ENCODE peak calls at places on chromosome 3, in eight cellular contexts. K is activated effector memory CD4-positive, alpha-beta T cell treated with Interleukin-2 at 50 U/mL for 16 hours; B is Right ventricle myocardium superior; D is NCI-H1694; O is GM12865; A is Kasumi-1; S is T47D; W is NCI-H460. T is an unnamed sample.

GRCh38 chr3:57966823-57967222 is 41.4 kb upstream of the FLNB start:
- DNase-seq in D (no peak), A (no peak), K (no peak), O (no peak), B (peak), S (no peak), W (no peak), T (no peak)

GRCh38 chr3:49900491-49901153 is 3.1 kb downstream of the MST1R start:
- DNase-seq in S (peak), A (no peak), O (no peak), B (peak), D (no peak), K (no peak), W (peak), T (peak)

GRCh38 chr3:122322095-122323075 is 2.7 kb upstream of the CSTA start:
- DNase-seq in K (no peak), A (no peak), W (no peak), B (no peak), O (peak), S (no peak), D (no peak), T (no peak)

GRCh38 chr3:157066335-157067071 is 93.4 kb downstream of the CCNL1 start:
- DNase-seq in W (no peak), B (no peak), S (no peak), A (no peak), O (no peak), D (peak), K (no peak), T (no peak)

GRCh38 chr3:190307164-190307545 is 15.1 kb downstream of the CLDN1 start:
- DNase-seq in K (no peak), O (no peak), S (no peak), B (no peak), A (no peak), D (no peak), W (no peak), T (no peak)

GRCh38 chr3:122389892-122390291 is 5.9 kb downstream of the FAM162A start:
- DNase-seq in B (no peak), K (no peak), S (no peak), W (no peak), A (no peak), O (no peak), D (no peak), T (no peak)

GRCh38 chr3:31102196-31102879 is 207.9 kb upstream of the GADL1 start:
- DNase-seq in W (no peak), K (no peak), A (no peak), S (no peak), O (no peak), B (no peak), D (no peak), T (no peak)

GRCh38 chr3:29427266-29428103 is 146.6 kb downstream of the RBMS3 start:
- DNase-seq in A (no peak), K (no peak), D (no peak), W (no peak), O (no peak), B (peak), S (no peak), T (no peak)